ENCODE peak calls at places on chromosomes 16 and 17, in four cellular contexts. G is H9, Y is neuronal stem cell, X is IMR-90. P is an unnamed sample.

GRCh38 chr16:26911436-26911835 is 155.3 kb upstream of the C16orf82 start:
- DNase-seq in Y (no peak), G (no peak), X (no peak), P (no peak)

GRCh38 chr17:39141294-39141693 is 10.1 kb downstream of the PLXDC1 start:
- DNase-seq in G (no peak), X (no peak), Y (no peak), P (no peak)

GRCh38 chr17:61400786-61401279 is 1.2 kb downstream of the TBX2 start:
- DNase-seq in Y (no peak), X (no peak), G (no peak), P (peak)

GRCh38 chr16:53504161-53504663 is 1.2 kb upstream of the AKTIP start:
- DNase-seq in G (no peak), Y (no peak), X (peak), P (no peak)

GRCh38 chr17:59634632-59635561 is 15.2 kb downstream of the CLTC start:
- DNase-seq in X (no peak), Y (no peak), G (no peak), P (peak)

GRCh38 chr17:62627219-62627903 is at the start of gene MRC2:
- DNase-seq in Y (peak), G (peak), X (peak), P (peak)

GRCh38 chr17:59856859-59857794 is 35.6 kb downstream of the TUBD1 start:
- DNase-seq in X (no peak), G (no peak), Y (no peak), P (no peak)

GRCh38 chr17:30290696-30291570 is 811 bp downstream of the BLMH start:
- DNase-seq in X (peak), G (peak), Y (peak), P (peak)

GRCh38 chr16:26905336-26905735 is 161.4 kb upstream of the C16orf82 start:
- DNase-seq in X (peak), G (no peak), Y (no peak), P (no peak)

GRCh38 chr17:21463204-21463661 is 87.1 kb downstream of the KCNJ12 start:
- DNase-seq in X (no peak), G (no peak), Y (no peak), P (no peak)

GRCh38 chr16:29789775-29790182 is 772 bp upstream of the KIF22 start:
- DNase-seq in Y (no peak), X (no peak), G (no peak), P (no peak)

GRCh38 chr16:3377917-3378316 is 22.2 kb downstream of the OR2C1 start:
- DNase-seq in G (no peak), X (no peak), Y (no peak), P (no peak)

GRCh38 chr16:12470311-12471229 is 333.1 kb downstream of the CPPED1 start:
- DNase-seq in X (peak), G (no peak), Y (no peak), P (no peak)

GRCh38 chr17:45228985-45229517 is 7.4 kb downstream of the FMNL1 start:
- DNase-seq in X (peak), Y (no peak), G (peak), P (peak)

GRCh38 chr16:52912565-52913173 is 140.0 kb downstream of the CHD9NB start:
- DNase-seq in X (peak), Y (peak), G (peak), P (peak)

GRCh38 chr16:68992521-68992920 is 112.9 kb upstream of the HAS3 start:
- DNase-seq in G (no peak), X (peak), Y (no peak), P (peak)

GRCh38 chr17:81422776-81423697 is 27.8 kb downstream of the BAHCC1 start:
- DNase-seq in Y (no peak), G (peak), X (peak), P (peak)

GRCh38 chr16:10809706-10810105 is 8.9 kb downstream of the TVP23A start:
- DNase-seq in G (no peak), Y (no peak), X (no peak), P (no peak)

GRCh38 chr16:10808218-10808617 is 10.4 kb downstream of the TVP23A start:
- DNase-seq in G (no peak), X (no peak), Y (no peak), P (no peak)

GRCh38 chr16:10808850-10809249 is 9.7 kb downstream of the TVP23A start:
- DNase-seq in G (no peak), X (no peak), Y (no peak), P (no peak)

GRCh38 chr16:10813123-10813455 is 5.5 kb downstream of the TVP23A start:
- DNase-seq in G (no peak), Y (no peak), X (no peak), P (no peak)

DNA sequence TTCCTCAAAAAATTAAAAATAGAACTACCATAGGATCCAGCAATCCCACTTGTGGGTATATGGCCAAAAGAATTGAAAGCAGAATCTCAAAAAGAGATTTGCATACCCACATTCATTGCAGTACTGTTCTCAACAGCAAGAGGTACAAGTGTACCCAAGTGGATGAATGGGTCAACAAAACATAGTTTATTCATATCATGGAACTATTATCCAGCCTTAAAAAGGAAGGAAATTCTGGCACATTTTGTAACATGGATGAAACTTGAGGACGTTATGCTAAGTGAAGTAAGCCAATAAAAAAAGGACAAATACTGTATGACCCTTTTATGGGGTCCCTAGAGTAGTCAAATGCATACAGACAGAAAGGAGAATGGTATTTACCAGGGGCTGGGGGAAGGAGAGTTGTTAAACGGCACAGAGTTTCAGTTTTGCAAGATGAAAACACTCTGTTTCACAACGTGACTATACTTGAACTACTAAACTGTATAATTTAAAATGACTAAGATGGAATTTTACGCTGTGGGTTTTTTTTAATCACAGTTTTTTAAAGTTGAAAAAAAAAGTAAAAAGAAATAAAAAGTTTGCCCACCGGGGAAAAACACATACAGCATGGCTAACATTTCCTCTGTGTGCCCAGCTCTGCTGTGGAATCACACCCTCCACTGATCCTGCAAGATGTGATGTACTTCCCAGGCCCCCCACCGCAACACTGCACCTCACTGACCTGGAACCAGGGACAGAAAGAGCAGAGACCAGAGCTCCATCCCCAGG is 6.1 kb downstream of the TVP23A start:
- DNase-seq in G (no peak), Y (no peak), X (no peak), P (no peak)
- H2BK15ac ChIP-seq in G (no peak), Y (no peak), X (no peak), P (no peak)

DNA sequence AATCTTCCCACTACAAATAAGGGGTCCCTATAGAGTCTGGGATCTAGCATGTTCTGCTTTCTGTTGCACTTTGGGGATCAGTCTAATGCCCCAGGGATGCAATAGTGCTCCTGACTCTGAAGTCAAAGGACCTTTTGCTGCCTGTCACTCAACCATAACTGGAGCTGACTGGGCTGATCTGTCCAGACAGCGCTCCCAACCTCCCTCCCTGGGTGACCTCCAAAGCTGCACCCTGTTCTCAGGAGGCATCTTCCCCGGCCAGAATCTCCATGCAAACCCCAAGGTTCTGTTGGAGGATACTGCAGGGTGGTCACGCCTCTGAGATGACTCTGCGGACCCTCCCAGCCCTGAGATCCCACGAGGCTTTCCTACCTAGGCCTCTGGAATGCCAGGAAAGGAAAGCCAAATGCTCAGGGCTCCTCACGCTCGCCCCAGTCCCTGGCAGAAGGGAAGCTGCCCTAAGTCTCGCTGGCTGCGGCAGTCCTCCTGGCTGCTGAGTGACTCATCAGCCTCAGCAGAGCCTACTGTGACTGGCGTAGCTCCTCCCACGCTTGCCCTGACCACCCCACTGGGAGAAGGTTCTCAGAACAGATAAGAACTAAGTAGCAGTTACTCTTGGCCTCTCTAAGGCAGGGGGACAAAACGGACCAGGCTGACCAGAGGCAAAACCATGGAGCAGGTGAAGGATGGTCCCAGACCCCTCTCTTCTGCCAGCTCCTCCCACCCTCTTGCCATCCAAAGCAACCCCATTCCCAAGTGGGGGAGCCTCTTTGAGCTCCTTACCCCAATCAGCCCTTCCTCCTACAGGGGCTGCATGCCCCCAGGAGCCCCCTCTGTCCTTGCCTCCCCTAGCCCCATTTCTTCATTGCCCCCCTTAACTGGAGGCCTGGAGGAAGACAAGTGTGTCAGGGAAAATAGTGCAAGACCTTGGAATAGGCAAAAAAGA is 124.1 kb upstream of the TNRC6C start:
- DNase-seq in X (peak), Y (no peak), G (peak), P (peak)
- H2BK5ac ChIP-seq in X (no peak), Y (peak), G (no peak), P (no peak)

GRCh38 chr16:49874613-49875237 is 18.8 kb upstream of the ZNF423 start:
- DNase-seq in Y (no peak), X (no peak), G (no peak), P (no peak)
- H2BK15ac ChIP-seq in Y (no peak), X (no peak), G (no peak), P (no peak)

DNA sequence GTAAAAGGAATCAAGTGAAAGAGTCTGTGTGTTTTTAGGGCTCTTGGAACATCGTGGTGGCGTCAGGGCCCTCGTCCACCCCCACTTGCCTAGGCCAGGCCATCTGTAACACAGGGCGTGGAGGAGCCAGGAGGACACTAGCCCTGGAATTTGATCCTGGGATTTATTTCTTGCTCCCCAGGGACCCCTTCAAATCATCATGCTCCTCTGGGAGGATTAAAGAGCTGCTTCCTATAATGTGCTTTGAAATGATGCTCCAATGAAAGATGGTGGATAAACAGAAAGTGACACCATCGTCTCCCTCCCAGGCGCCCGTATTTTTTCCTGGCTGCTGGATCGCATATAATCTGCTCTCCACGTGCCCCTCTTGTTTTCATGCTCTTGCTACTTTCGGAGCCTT is 113.3 kb downstream of the AATF start:
- DNase-seq in G (no peak), X (no peak), Y (no peak), P (no peak)
- H2BK5ac ChIP-seq in G (no peak), X (no peak), Y (no peak), P (no peak)

DNA sequence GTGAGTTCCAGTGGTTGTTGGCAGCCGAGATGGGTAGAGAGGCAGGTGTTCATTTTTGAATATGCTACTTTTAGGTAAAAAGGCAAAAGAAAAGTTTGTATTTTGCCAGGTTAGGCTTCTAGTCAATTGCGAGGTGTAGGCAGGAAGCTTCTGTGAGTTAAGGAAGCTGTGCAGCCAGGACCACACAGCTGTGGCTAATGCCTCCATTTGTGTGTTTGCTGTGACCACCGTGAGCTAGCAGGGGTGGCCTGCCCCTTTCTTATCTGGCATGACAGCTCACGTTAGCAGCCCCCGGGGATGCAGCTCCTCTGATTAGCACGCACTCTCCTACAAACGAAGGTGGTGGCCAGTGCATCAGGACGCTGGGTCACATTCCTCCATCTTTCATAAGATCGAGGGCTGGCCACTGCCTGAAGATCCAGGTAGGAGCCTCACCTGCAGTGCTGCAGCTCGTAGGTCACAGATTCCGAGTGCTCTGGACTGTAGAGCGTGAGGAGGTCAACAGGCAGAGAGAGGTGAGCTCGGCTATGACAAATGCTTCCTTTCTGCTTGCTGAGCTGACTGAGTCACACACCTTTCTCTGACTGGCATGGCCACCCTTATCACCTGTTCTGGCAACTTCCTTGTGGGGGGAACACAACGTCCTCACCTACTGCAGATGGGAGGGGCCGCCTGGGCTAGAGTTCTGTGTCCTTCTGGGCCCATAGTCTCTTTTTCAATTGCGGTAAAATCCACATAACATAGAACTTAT is 244.4 kb downstream of the HS3ST3B1 start:
- DNase-seq in G (no peak), X (no peak), Y (no peak), P (no peak)
- H2BK15ac ChIP-seq in G (no peak), X (no peak), Y (peak), P (no peak)

DNA sequence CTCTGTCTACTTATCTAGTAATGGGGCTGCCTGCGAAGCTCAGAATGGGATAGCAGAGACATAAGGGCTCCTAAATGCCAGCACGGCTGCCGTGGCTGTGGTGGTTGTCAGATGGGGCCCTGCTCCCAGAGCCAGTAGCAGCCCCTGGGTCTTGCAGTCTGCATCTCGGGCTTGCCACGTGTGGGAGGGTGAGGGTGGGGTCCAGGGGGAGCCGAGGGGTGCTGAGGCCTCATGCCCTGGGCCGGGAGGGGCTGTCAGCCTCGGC is 88.8 kb upstream of the GSE1 start:
- DNase-seq in G (no peak), X (no peak), Y (no peak), P (no peak)
- H2BK5ac ChIP-seq in G (no peak), X (no peak), Y (no peak), P (no peak)

DNA sequence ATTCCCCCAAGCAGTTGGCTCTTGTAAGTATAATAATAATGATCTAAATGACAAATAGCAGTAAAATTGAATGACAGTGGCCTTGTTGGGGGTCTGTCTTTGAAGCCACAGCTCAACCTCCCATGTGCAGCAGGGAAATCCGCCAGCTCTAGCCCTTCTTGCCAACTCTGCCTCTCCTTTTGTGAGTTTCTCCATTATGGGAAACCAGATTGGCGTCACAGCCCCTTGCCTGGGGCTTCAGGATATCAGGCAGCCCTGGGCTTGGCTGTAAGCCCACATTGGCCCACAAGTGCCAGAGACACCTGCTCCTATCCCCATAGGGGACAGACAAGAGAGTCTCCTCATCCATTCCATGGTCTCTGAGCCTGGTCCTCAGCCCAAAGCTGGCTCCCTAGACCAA is 70.4 kb upstream of the CACNG5 start:
- DNase-seq in Y (no peak), G (peak), X (no peak), P (no peak)
- H2BK15ac ChIP-seq in Y (no peak), G (no peak), X (no peak), P (no peak)

DNA sequence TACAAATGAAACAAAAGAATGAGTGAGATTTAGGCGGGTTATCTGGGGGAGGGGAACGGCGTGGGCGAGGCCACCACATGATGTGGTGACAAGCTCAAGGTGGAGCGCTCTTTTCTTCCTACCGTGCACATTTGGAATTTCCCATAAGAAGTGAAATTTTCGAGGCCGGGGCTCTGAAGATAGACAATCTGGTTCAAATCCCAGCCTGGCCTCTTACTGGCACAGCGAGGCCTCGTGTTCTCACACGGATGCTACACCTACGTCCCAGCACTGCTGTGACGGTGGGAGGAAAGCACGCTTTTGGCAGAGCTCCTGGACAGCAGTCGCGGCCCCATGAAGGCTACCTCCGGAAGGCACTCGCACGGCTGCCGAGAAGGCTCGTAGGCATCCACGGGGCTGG is 25.2 kb downstream of the ZDHHC7 start:
- DNase-seq in G (no peak), Y (no peak), X (no peak), P (no peak)
- H2BK5ac ChIP-seq in G (no peak), Y (no peak), X (peak), P (no peak)

GRCh38 chr16:51302042-51302441 is 151.0 kb upstream of the SALL1 start:
- DNase-seq in X (no peak), G (no peak), Y (no peak), P (no peak)

GRCh38 chr16:51298800-51299199 is 147.7 kb upstream of the SALL1 start:
- DNase-seq in G (no peak), Y (no peak), X (no peak), P (no peak)
- H2BK15ac ChIP-seq in G (no peak), Y (no peak), X (no peak), P (no peak)

DNA sequence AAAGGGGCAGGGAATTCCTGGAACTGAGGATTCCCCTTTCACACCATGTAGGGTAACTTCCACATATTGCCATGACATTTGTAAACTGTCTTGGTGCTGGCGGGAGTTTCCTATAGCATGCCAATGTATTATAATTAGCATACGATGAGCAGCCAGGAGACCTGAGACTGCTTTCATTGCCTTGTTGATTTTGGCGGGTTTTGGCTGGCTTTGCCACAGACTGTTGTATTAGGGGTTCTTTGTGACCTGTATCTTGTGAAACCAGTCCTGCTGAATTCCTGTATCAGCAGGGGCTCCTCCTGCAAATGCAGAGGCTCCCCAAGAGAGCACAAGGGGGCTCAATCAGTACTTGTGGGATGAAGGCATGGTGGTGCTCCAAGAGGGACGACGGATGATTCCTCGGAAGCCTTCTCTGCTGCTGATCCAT is 104.4 kb upstream of the CACNG5 start:
- DNase-seq in X (no peak), Y (no peak), G (peak), P (no peak)
- H2BK5ac ChIP-seq in X (no peak), Y (no peak), G (no peak), P (no peak)

P was measured in mesenchymal stem cell.